ENCODE peak calls at places on chromosomes 7 and 10, in seven cellular contexts. Z, D, M, H, L, P and K are unnamed samples.

GRCh38 chr10:110706690-110707098 is 62.6 kb downstream of the RBM20 start:
- DNase-seq in Z (peak), D (peak), M (peak), H (no peak), L (no peak), P (peak), K (no peak)

GRCh38 chr10:77550378-77550777 is 87.2 kb downstream of the KCNMA1 start:
- DNase-seq in Z (no peak), D (no peak), M (no peak), H (no peak), L (no peak), P (no peak), K (no peak)

GRCh38 chr7:6154542-6155404 is 117.7 kb downstream of the CYTH3 start:
- DNase-seq in Z (no peak), D (no peak), M (no peak), H (no peak), L (no peak), P (no peak), K (no peak)

GRCh38 chr7:102005933-102006332 is 188.5 kb downstream of the CUX1 start:
- DNase-seq in Z (no peak), D (no peak), M (no peak), H (no peak), L (no peak), P (no peak), K (no peak)

GRCh38 chr10:483266-483665 is 206.2 kb downstream of the DIP2C start:
- DNase-seq in Z (no peak), D (no peak), M (no peak), H (no peak), L (no peak), P (no peak), K (no peak)

GRCh38 chr10:129816702-129817101 is 147.4 kb downstream of the EBF3 start:
- DNase-seq in Z (no peak), D (no peak), M (no peak), H (no peak), L (no peak), P (no peak), K (no peak)

GRCh38 chr7:45211958-45212357 is 54.4 kb downstream of the RAMP3 start:
- DNase-seq in Z (no peak), D (no peak), M (no peak), H (no peak), L (no peak), P (no peak), K (no peak)

GRCh38 chr7:99473315-99473596 is 566 bp downstream of the ZNF789 start:
- DNase-seq in Z (peak), D (peak), M (peak), H (peak), L (peak), P (peak), K (peak)

GRCh38 chr7:26603631-26604030 is 260.8 kb downstream of the SKAP2 start:
- DNase-seq in Z (peak), D (no peak), M (no peak), H (no peak), L (no peak), P (peak), K (no peak)

GRCh38 chr7:21912931-21913780 is 32.5 kb downstream of the CDCA7L start:
- DNase-seq in Z (no peak), D (no peak), M (no peak), H (no peak), L (no peak), P (no peak), K (no peak)

GRCh38 chr7:142854505-142855400 is at the start of gene EPHB6:
- DNase-seq in Z (peak), D (peak), M (peak), H (no peak), L (peak), P (no peak), K (peak)

GRCh38 chr7:94423865-94424264 is 29.2 kb downstream of the COL1A2 start:
- DNase-seq in Z (peak), D (peak), M (peak), H (no peak), L (no peak), P (no peak), K (no peak)

GRCh38 chr7:78254397-78255055 is 456.0 kb downstream of the PHTF2 start:
- DNase-seq in Z (no peak), D (no peak), M (no peak), H (no peak), L (peak), P (no peak), K (no peak)
- H2AFZ ChIP-seq in Z (no peak), D (no peak), M (no peak), H (no peak), L (peak), P (no peak), K (no peak)

GRCh38 chr7:28685291-28685659 is 272.9 kb downstream of the TRIL start:
- DNase-seq in Z (no peak), D (no peak), M (no peak), H (no peak), L (no peak), P (no peak), K (no peak)
- H2AFZ ChIP-seq in Z (peak), D (no peak), M (peak), H (no peak), L (no peak), P (peak), K (no peak)

DNA sequence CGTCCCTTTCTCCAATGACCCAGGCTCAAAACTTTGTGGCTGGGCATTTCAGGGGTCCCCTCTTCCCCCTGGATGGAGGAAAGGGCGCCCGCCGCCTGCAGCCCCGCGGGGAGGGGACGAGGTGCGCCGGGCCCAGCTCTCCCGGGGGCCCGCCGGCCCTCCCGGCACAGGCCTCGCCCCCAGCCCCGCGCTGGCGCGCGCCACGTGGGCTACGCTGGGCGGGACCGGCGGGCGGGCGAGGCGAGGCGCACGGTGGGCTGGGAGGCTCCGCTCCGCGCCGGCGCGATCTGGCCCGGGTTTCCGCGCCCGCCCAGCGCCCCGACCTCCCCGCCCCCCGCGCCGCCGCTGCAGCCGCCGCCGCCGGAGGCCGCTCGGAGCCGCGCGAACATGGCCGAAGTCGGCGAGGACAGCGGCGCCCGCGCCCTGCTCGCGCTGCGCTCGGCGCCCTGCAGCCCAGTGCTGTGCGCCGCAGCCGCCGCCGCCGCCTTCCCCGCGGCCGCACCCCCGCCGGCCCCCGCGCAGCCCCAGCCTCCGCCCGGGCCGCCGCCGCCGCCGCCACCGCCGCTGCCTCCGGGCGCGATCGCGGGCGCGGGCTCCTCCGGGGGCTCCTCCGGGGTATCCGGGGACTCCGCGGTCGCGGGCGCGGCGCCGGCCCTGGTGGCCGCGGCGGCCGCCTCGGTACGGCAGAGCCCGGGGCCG is at the start of gene FOXK1:
- DNase-seq in Z (peak), D (peak), M (peak), H (no peak), L (peak), P (no peak), K (peak)
- H2AFZ ChIP-seq in Z (peak), D (peak), M (peak), H (no peak), L (peak), P (no peak), K (peak)

GRCh38 chr10:116838143-116838725 is 11.1 kb upstream of the ENO4 start:
- DNase-seq in Z (no peak), D (no peak), M (no peak), H (peak), L (no peak), P (no peak), K (no peak)
- H2AFZ ChIP-seq in Z (no peak), D (no peak), M (no peak), H (no peak), L (no peak), P (no peak), K (no peak)

GRCh38 chr7:81611805-81612204 is 158.0 kb downstream of the HGF start:
- DNase-seq in Z (no peak), D (no peak), M (no peak), H (no peak), L (no peak), P (no peak), K (no peak)
- H2AFZ ChIP-seq in Z (no peak), D (no peak), M (no peak), H (no peak), L (no peak), P (peak), K (no peak)

GRCh38 chr7:35801392-35802101 is 690 bp downstream of the SEPTIN7 start:
- DNase-seq in Z (peak), D (peak), M (peak), H (peak), L (peak), P (no peak), K (peak)
- H2AFZ ChIP-seq in Z (peak), D (peak), M (peak), H (no peak), L (peak), P (no peak), K (peak)

DNA sequence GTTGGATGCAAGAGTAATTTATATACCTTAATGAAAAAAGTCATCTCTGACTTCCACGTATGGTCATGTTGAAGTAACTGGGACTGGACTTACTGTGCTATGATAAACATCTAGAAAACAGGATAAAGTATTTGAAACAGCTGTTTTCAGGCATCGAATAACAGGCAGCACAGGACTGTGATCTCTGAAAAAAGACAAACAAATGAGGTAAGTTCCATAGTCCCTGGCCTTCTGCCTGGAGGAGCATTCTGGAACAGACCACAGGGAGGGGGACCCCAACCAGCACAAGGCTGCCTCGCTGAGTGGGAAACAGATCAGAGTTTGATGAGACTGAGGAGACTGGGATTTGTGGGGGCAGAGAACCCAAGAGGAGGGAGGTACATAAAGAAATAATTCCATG is 89.1 kb upstream of the HABP2 start:
- DNase-seq in Z (no peak), D (peak), M (peak), H (peak), L (no peak), P (no peak), K (no peak)
- H2AFZ ChIP-seq in Z (no peak), D (no peak), M (peak), H (peak), L (no peak), P (no peak), K (no peak)

DNA sequence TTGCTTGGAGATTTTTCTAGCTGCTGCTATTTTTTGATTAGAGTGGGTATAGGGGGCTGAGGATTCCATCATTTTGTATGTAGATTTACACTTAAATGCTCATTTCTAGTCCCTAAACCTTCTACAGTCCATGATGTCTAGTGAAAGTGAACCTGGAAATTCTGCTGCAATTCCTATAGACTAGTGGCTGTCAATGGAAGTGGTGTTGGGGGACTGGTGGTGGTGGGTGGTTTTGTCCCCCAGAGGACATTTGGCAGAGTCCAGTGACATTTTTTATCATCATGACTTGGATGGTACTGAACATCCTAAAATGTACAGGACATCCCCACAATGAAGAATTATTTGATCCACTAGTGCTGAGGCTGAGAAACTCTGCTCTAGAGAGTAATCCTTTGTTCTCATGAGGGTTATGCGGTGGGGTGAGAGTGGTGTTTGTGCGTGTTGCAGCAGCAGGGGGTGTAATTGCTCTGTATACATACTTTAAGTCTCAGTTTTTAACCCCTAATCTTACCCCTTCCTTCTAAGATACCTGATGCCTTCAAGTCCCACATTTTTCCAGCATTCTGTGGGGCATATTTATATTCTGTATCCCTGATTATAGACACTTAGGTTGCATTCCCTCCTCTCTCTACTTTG is 35.0 kb downstream of the KIF11 start:
- DNase-seq in Z (no peak), D (no peak), M (no peak), H (no peak), L (no peak), P (no peak), K (no peak)
- H2AFZ ChIP-seq in Z (no peak), D (no peak), M (no peak), H (no peak), L (no peak), P (no peak), K (no peak)